ENCODE peak calls at places on chromosomes 13 and 19, in six cellular contexts. Y is SK-N-SH, Z is HepG2, L is H1, V is GM12878, D is K562. S is an unnamed sample.

GRCh38 chr13:39916330-39916729 is 260.9 kb downstream of the COG6 start:
- DNase-seq in D (no peak), Z (no peak), L (no peak), Y (no peak), V (no peak), S (no peak)

GRCh38 chr13:33676045-33676699 is 141.8 kb upstream of the RFC3 start:
- DNase-seq in Z (peak), D (no peak), Y (no peak), L (no peak), V (no peak), S (no peak)

GRCh38 chr19:31418055-31418454 is 68.8 kb upstream of the TSHZ3 start:
- DNase-seq in Y (no peak), V (no peak), L (peak), D (no peak), Z (no peak), S (no peak)

GRCh38 chr19:22144394-22144793 is 52.4 kb downstream of the ZNF676 start:
- DNase-seq in Z (no peak), L (peak), D (peak), V (no peak), Y (peak), S (no peak)

GRCh38 chr19:43798546-43799409 is 3.5 kb downstream of the LYPD5 start:
- DNase-seq in D (peak), V (no peak), Z (no peak), L (peak), Y (peak), S (no peak)

GRCh38 chr19:12952488-12953455 is 4.3 kb downstream of the GADD45GIP1 start:
- DNase-seq in L (no peak), Z (no peak), D (no peak), V (no peak), Y (peak), S (no peak)

GRCh38 chr19:54464624-54465266 is 1.2 kb upstream of the LENG9 start:
- DNase-seq in D (peak), Y (peak), V (no peak), L (peak), Z (peak), S (peak)

GRCh38 chr19:16001481-16002312 is 52.9 kb downstream of the OR10H4 start:
- DNase-seq in D (no peak), V (peak), Z (peak), Y (no peak), L (no peak), S (peak)

GRCh38 chr13:64782459-64782858 is 2447.7 kb downstream of the PCDH9 start:
- DNase-seq in D (no peak), Y (no peak), V (no peak), L (no peak), Z (no peak), S (no peak)

GRCh38 chr13:106369858-106370257 is 165.6 kb downstream of the EFNB2 start:
- DNase-seq in Z (no peak), D (no peak), Y (no peak), L (no peak), V (no peak), S (no peak)

GRCh38 chr19:41886761-41887710 is 4.1 kb downstream of the ARHGEF1 start:
- DNase-seq in L (no peak), Z (no peak), D (no peak), Y (no peak), V (no peak), S (no peak)

GRCh38 chr19:51181913-51182419 is 39.9 kb downstream of the SIGLEC7 start:
- DNase-seq in Y (peak), D (no peak), L (no peak), V (no peak), Z (no peak), S (peak)

DNA sequence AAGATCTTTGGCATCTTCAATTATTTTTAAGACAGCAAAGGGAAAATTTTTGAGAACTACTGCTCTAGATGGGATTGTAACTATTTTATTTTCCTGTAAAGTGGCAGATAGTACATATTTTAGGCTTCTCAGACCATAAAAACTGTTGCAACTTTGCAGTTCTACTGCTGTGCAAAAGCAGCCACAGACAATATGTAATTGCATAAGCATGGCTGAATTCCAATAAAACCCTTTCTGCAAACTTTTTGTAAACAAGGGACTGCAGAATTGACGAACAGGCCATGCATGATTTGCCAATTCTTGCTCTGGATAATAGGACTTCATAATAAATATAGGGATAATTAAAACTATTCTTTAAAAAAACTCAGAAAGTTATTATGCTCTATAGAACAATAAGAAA is 149.1 kb downstream of the SLITRK5 start:
- DNase-seq in L (no peak), V (no peak), Z (no peak), D (no peak), Y (no peak), S (peak)
- TF ChIP-seq GABPA in L (no peak), V (no peak), Z (no peak), D (no peak), Y (no peak), S (no peak)

GRCh38 chr13:50082426-50083283 is 67.4 kb downstream of the KCNRG start:
- DNase-seq in V (peak), Y (peak), L (peak), Z (peak), D (peak), S (peak)
- TF ChIP-seq POLR2AphosphoS5 in V (no peak), Y (no peak), L (no peak), Z (peak), D (peak), S (peak)

DNA sequence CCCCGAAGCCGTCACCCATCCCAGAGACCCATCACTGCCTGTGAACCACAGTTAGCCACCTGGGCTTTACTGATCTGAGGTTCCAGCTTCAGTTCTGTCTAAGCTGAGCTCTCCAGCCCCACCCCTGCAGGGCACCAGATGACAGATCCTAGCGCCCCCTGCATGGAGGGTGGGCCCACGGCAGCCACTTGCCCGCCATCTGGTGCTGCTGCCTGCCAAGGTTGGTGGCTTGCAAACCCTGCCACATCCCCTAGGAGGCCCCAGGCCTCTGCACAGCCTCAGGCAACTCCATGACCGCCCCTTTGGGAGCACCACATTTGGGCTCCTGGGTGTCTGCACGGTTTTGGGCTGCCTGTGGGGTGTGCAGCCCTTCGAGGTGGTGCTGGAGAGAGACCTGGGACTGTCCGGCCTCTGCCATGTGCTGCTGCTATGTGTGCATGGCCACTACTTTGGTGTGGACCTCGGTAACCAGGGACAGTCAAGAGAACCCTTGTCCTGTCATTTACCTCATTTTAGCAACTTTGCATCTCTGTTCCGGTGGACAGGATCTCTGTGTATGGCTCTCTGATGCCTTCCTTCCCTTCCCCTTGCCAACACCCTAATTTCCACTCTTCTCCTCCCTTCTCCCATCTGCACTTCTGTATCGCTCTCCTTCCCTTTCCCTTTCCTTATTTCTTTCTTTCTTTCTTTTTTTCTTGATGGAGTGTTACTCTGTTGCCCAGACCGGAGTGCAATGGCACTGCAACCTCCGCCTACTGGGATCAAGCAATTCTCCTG is 17.4 kb upstream of the SDHAF1 start:
- DNase-seq in Z (peak), D (peak), V (no peak), Y (peak), L (peak), S (no peak)
- TF ChIP-seq GABPA in Z (no peak), D (no peak), V (no peak), Y (no peak), L (peak), S (no peak)

DNA sequence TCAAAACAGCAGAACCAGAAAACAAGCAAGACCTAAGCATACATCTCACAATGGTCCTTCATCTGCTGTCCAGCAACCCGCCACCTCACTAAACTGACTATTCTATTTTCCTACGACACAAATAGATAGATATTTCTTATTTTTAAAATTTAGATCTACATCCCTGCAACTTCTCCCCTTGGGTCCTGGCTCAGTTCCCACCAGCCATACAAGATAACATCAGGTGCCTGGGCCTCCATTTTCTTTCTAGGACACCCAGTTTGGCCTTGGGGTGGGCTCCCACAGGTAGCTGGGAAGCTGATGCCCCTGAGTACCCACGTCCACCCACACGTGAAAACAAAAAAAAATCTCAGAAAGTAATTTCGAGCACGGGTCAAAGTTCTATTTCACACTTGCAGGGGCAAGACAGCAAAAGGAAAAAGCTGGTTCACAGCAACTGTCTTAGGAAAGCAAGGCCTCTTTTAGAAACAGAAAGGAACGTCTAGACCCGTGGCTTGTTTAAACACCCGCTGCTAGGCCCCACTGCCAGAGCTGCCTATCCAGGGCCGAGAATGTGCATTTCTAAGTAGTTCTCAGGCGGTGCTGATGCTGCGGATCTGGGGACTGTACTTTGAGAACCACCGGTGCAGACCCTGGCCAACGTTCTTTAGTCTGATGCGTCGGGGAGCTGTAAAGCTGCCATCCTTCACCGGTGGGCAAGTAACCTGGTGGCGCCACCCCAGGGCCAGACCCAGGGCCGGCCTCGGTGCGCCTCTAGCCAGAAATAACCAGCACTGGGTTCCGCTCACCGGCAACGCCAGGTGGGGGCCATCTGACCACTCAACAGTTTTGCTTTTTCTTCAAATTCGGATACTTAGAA is 47.3 kb downstream of the TGDS start:
- DNase-seq in V (peak), L (no peak), Z (peak), D (peak), Y (peak), S (no peak)
- TF ChIP-seq POLR2AphosphoS5 in V (no peak), L (peak), Z (no peak), D (no peak), Y (no peak), S (no peak)

GRCh38 chr19:4053423-4054324 is 13.0 kb downstream of the ZBTB7A start:
- DNase-seq in D (no peak), Y (no peak), Z (no peak), L (no peak), V (no peak), S (no peak)

GRCh38 chr19:4052993-4053422 is 13.7 kb downstream of the ZBTB7A start:
- DNase-seq in Z (peak), L (no peak), Y (no peak), V (no peak), D (no peak), S (no peak)

GRCh38 chr19:4049432-4049831 is 17.3 kb downstream of the ZBTB7A start:
- DNase-seq in D (no peak), L (no peak), Z (no peak), V (no peak), Y (no peak), S (no peak)

GRCh38 chr19:4052114-4052992 is 14.3 kb downstream of the ZBTB7A start:
- DNase-seq in L (no peak), Z (peak), D (no peak), V (no peak), Y (no peak), S (peak)

DNA sequence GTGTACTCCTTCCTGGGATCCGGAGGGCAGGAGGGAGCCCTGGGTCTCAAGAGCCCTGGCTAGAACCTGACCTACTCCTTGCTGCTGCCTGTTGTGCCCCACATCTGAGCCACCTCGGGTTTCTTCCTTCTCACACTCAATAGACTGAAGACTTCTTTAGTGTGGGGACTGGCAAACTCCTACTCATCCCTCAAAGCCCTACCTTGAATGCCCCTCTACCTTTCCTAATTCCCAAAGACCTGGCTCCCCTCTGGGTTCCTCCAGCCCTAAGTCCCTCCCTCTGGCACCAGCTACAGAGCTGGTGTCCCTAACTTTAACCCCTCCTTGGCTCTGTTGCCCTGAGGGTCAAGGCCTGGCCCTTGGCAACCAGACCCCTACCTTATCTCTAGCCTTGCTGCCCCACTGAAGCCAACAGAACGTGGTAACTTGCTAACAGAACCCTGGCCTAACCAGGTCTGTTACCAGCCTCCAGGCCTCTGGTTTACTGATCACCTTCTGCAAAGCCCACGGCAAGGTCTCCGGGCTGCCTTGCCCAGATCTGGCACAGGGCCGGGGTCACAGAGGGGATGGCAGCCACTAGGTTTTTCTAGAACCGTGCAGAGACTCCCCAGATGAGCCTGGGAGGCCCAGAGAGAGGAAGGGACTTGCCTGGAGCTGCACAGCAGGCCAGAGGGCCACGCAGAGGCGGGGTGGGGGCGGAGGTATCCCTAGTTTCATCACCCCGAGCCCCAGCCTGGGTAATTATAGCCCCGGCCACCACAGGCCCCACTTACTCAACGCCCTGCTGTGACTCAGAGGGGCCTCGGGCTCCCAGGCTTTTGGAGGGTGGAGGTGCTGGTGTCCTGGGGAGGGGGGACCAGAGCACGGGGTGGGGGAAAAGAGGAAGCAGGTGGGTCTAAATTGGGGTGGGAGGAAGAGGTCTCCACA is 15.3 kb downstream of the ZBTB7A start:
- DNase-seq in V (no peak), L (no peak), D (no peak), Y (no peak), Z (peak), S (peak)
- TF ChIP-seq GABPA in V (no peak), L (no peak), D (no peak), Y (no peak), Z (no peak), S (no peak)

GRCh38 chr19:44800461-44800860 is 8.4 kb upstream of the BCAM start:
- DNase-seq in Z (peak), Y (peak), D (peak), V (peak), L (peak), S (peak)
- TF ChIP-seq POLR2AphosphoS5 in Z (no peak), Y (no peak), D (no peak), V (no peak), L (no peak), S (no peak)

GRCh38 chr19:5434351-5434917 is 20.8 kb upstream of the ZNRF4 start:
- DNase-seq in D (peak), V (no peak), L (no peak), Y (no peak), Z (no peak), S (no peak)
- TF ChIP-seq GABPA in D (no peak), V (no peak), L (no peak), Y (no peak), Z (no peak), S (no peak)

GRCh38 chr19:35546532-35546931 is 1.1 kb downstream of the TMEM147 start:
- DNase-seq in V (no peak), Y (no peak), D (no peak), Z (no peak), L (no peak), S (no peak)

GRCh38 chr19:35549879-35550523 is 4.6 kb downstream of the TMEM147 start:
- DNase-seq in D (no peak), Y (no peak), V (no peak), L (no peak), Z (no peak), S (no peak)

GRCh38 chr19:35545855-35546381 is 492 bp downstream of the TMEM147 start:
- DNase-seq in D (peak), V (peak), L (no peak), Y (peak), Z (no peak), S (peak)

GRCh38 chr19:35551091-35551810 is 5.8 kb downstream of the TMEM147 start:
- DNase-seq in V (no peak), Z (no peak), D (no peak), L (no peak), Y (no peak), S (no peak)

GRCh38 chr19:35549174-35549788 is 3.9 kb downstream of the TMEM147 start:
- DNase-seq in V (no peak), Y (peak), Z (peak), L (peak), D (peak), S (peak)
- TF ChIP-seq POLR2AphosphoS5 in V (no peak), Y (no peak), Z (no peak), L (no peak), D (no peak), S (no peak)

S was measured in HL-60.